ENCODE peak calls at places on chromosome 16, in six cellular contexts. V, B, G, S, R and N are unnamed samples. For H3K36me3 and H3K4me1, the result is how much of the 10 kb centered on the place peaks cover.

GRCh38 chr16:26911436-26911835 is 155.3 kb upstream of the C16orf82 start:
- DNase-seq in V (no peak), B (no peak), G (no peak), S (no peak), R (no peak), N (no peak)

GRCh38 chr16:8070501-8070900 is 519.8 kb downstream of the TMEM114 start:
- DNase-seq in V (no peak), B (no peak), G (no peak), S (no peak), R (no peak), N (no peak)

GRCh38 chr16:11621920-11622651 is 35.4 kb upstream of the LITAF start:
- DNase-seq in V (peak), B (peak), G (peak), S (no peak), R (no peak), N (no peak)

GRCh38 chr16:876523-877241 is 76.1 kb upstream of the GNG13 start:
- DNase-seq in V (no peak), B (no peak), G (no peak), S (no peak), R (no peak), N (no peak)

GRCh38 chr16:50002190-50002589 is 22.8 kb upstream of the CNEP1R1 start:
- DNase-seq in V (no peak), B (no peak), G (no peak), S (no peak), R (no peak), N (no peak)

GRCh38 chr16:77434365-77435239 is at the start of gene ADAMTS18:
- DNase-seq in V (no peak), B (no peak), G (no peak), S (peak), R (no peak), N (no peak)

GRCh38 chr16:70465999-70466811 is 11.8 kb downstream of the FCSK start:
- DNase-seq in V (no peak), B (no peak), G (no peak), S (no peak), R (no peak), N (no peak)

GRCh38 chr16:35255186-35255803 is 1795.9 kb downstream of the TP53TG3F start:
- DNase-seq in V (no peak), B (no peak), G (no peak), S (no peak), R (no peak), N (no peak)

GRCh38 chr16:86351041-86351784 is 159.1 kb upstream of the FOXF1 start:
- DNase-seq in V (no peak), B (no peak), G (no peak), S (no peak), R (no peak), N (no peak)

GRCh38 chr16:58046054-58046881 is 20.7 kb downstream of the MMP15 start:
- DNase-seq in V (no peak), B (no peak), G (no peak), S (no peak), R (no peak), N (no peak)

GRCh38 chr16:3602320-3602653 is 9.1 kb downstream of the SLX4 start:
- DNase-seq in V (no peak), B (no peak), G (no peak), S (no peak), R (no peak), N (no peak)

GRCh38 chr16:56349711-56350161 is 75.6 kb downstream of the AMFR start:
- DNase-seq in V (no peak), B (no peak), G (peak), S (no peak), R (no peak), N (no peak)

GRCh38 chr16:945271-946047 is 25.3 kb downstream of the LMF1 start:
- DNase-seq in V (no peak), B (no peak), G (peak), S (no peak), R (no peak), N (no peak)

GRCh38 chr16:10558746-10559641 is 21.4 kb downstream of the EMP2 start:
- DNase-seq in V (no peak), B (peak), G (peak), S (no peak), R (peak), N (no peak)

GRCh38 chr16:53629151-53629550 is 74.5 kb downstream of the RPGRIP1L start:
- DNase-seq in V (no peak), B (no peak), G (no peak), S (no peak), R (no peak), N (no peak)

GRCh38 chr16:25690563-25691143 is 1.1 kb upstream of the HS3ST4 start:
- DNase-seq in V (no peak), B (no peak), G (no peak), S (peak), R (no peak), N (no peak)

GRCh38 chr16:48556210-48556912 is 53.6 kb downstream of the N4BP1 start:
- DNase-seq in V (no peak), B (no peak), G (no peak), S (no peak), R (no peak), N (no peak)

GRCh38 chr16:46947900-46948547 is 25.4 kb downstream of the DNAJA2 start:
- DNase-seq in V (peak), B (peak), G (peak), S (peak), R (peak), N (peak)

GRCh38 chr16:66620419-66620775 is 15.9 kb downstream of the CMTM3 start:
- DNase-seq in V (no peak), B (no peak), G (no peak), S (no peak), R (no peak), N (no peak)

GRCh38 chr16:11669380-11670146 is 1.3 kb downstream of the SNN start:
- DNase-seq in V (peak), B (no peak), G (peak), S (peak), R (no peak), N (no peak)

GRCh38 chr16:31138621-31139578 is 3.4 kb upstream of the PRSS8 start:
- DNase-seq in V (no peak), B (peak), G (no peak), S (peak), R (peak), N (no peak)

GRCh38 chr16:89843409-89844350 is 15.4 kb downstream of the SPIRE2 start:
- DNase-seq in V (no peak), B (no peak), G (no peak), S (no peak), R (no peak), N (no peak)

GRCh38 chr16:85687651-85688471 is 893 bp downstream of the GINS2 start:
- DNase-seq in V (no peak), B (no peak), G (peak), S (no peak), R (no peak), N (peak)

DNA sequence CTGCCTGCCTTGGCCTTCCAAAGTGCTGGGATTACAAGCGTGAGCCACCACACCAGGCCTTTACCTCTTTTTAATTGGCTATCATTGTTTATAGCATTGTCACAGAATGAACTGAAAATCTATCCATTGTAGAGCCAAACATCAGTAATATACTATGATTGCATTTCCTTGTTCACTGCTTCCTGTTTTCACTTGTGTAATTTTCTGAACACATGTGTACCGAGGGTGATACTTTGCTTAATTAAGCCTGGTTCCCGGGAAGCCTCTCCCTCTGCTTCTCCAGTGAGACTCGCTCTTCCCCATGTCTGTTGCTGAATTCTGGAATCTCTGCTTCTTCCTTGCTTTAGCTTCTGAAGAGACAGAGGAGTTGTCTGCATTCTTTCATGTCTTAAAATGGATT is 33.1 kb downstream of the POLR3E start:
- DNase-seq in V (no peak), B (no peak), G (no peak), S (no peak), R (no peak), N (no peak)
- H3K36me3 ChIP-seq in V (half or more), B (half or more), G (half or more), S (under half), R (under half), N (half or more)

GRCh38 chr16:81076566-81077076 is 417 bp downstream of the C16orf46 start:
- DNase-seq in V (peak), B (peak), G (peak), S (no peak), R (peak), N (peak)
- H3K4me3 ChIP-seq in V (peak), B (peak), G (peak), S (peak), R (peak), N (peak)

DNA sequence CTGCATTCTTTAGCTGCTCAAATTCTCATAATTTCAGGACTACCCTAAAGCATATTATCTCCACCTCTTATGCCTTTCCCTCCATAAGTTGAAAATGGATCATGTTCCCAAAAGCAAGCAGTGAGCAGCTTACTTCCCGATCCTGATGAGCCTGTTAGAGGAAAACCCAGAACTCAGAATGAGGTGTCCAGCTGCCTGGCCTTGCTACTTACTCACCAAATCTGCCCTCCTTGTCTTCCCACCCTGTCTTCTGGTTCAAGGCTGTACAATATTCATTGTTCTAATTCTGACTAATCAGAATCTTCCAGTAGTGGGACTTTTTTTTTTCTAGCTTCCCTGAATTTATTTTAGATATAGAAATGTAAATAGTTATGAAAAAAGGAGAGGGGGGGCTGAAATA is 10.8 kb downstream of the LYRM1 start:
- DNase-seq in V (no peak), B (peak), G (no peak), S (no peak), R (peak), N (no peak)
- H3K4me1 ChIP-seq in V (under half), B (half or more), G (under half), S (under half), R (under half), N (under half)

DNA sequence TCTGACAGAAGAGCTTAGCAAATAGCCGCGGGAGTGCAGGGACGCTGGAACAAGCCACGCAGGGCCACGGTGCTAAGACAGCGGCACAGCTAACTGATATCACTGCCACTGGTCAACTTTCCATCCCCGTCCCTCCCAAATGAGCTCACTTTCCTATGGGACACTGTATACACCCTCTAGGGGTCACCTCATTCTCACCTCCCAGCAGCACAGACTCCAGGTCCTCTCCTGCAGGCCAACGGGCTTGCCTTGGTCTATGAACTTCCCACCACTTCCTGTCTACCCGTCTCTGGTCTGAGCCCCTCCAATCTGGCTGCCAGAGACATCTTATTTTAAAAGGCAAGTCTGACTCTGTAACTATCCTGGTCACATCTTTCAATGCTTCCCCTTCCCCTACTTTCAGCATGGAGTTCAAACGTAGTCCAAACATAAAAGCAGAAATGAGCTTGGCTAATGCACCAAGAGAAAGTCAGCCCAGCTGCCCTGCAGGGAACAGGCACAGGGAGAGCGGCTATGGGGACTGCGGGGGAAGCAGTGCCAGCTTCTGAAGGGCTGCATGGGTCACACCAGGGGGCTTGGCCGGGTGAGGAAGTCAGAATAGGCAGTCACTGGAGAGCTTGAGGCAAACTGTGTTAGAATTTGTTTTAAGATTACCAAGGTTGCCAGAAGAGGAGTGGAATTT is 26.3 kb upstream of the SLC38A8 start:
- DNase-seq in V (no peak), B (no peak), G (no peak), S (no peak), R (no peak), N (no peak)
- H3K36me3 ChIP-seq in V (half or more), B (half or more), G (half or more), S (under half), R (half or more), N (half or more)

DNA sequence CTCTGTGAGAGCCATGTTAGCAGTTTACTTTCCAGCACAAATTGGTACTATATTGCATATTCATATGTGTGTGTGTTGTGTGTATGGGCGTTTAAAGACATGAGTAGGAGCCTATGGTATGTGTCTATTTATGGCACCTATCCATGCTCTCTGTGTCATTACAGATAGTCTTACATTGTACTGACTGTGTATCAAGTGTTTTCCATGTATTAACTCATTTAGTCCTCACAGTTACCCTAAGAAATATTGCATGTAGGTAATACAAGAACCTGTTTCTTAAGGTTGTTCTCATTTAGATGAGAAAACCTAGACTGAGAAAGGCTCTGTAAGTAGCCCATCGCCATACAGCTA is 1.6 kb downstream of the ALG1 start:
- DNase-seq in V (no peak), B (no peak), G (no peak), S (no peak), R (no peak), N (no peak)
- H3K4me3 ChIP-seq in V (no peak), B (no peak), G (no peak), S (no peak), R (no peak), N (no peak)